ENCODE peak calls at places on chromosomes 6 and 20, in eight cellular contexts. M is brain microvascular endothelial cell; V is DMS153; C is endothelial cell of umbilical vein; P is AG08396; W is left cardiac atrium; T is activated CD8-positive, alpha-beta memory T cell treated with anti-CD3 and anti-CD28 coated beads for 48 hours; X is aorta. O is an unnamed sample.

GRCh38 chr6:55679503-55679902 is 100.5 kb upstream of the HMGCLL1 start:
- DNase-seq in C (no peak), P (no peak), T (no peak), V (no peak), W (no peak), M (no peak), X (no peak), O (no peak)

GRCh38 chr6:32885698-32886286 is 31.8 kb downstream of the PSMB9 start:
- DNase-seq in C (peak), M (no peak), W (no peak), P (peak), X (no peak), T (no peak), V (peak), O (no peak)

GRCh38 chr6:31901415-31901952 is 402 bp downstream of the ZBTB12 start:
- DNase-seq in C (peak), P (peak), X (peak), T (peak), M (peak), W (peak), V (no peak), O (peak)

GRCh38 chr6:125577263-125577662 is 172.2 kb upstream of the HEY2 start:
- DNase-seq in V (no peak), C (no peak), W (no peak), T (no peak), P (no peak), M (no peak), X (no peak), O (no peak)

GRCh38 chr6:31186052-31186734 is 15.7 kb upstream of the POU5F1 start:
- DNase-seq in W (peak), M (no peak), V (no peak), T (no peak), P (no peak), C (no peak), X (peak), O (no peak)

GRCh38 chr6:129901910-129902309 is 40.8 kb upstream of the TMEM244 start:
- DNase-seq in C (no peak), X (no peak), V (no peak), W (no peak), P (no peak), T (no peak), M (peak), O (no peak)

GRCh38 chr6:75084872-75085381 is 120.9 kb downstream of the COL12A1 start:
- DNase-seq in X (no peak), W (peak), T (no peak), V (peak), M (no peak), C (no peak), P (no peak), O (no peak)

GRCh38 chr20:21719592-21720214 is 14.2 kb downstream of the PAX1 start:
- DNase-seq in T (no peak), P (peak), X (no peak), V (peak), C (peak), M (peak), W (no peak), O (peak)

GRCh38 chr20:15902493-15902892 is 670.8 kb downstream of the KIF16B start:
- DNase-seq in T (no peak), C (peak), X (no peak), P (no peak), M (peak), V (no peak), W (no peak), O (peak)

GRCh38 chr20:31826074-31826473 is 6.9 kb downstream of the MYLK2 start:
- DNase-seq in X (no peak), M (no peak), V (no peak), W (no peak), P (no peak), T (no peak), C (no peak), O (no peak)

GRCh38 chr6:32118782-32119628 is 9.0 kb downstream of the ATF6B start:
- DNase-seq in W (peak), C (peak), T (no peak), P (peak), X (peak), M (peak), V (peak), O (peak)

GRCh38 chr6:148892247-148892646 is 145.4 kb downstream of the UST start:
- DNase-seq in X (no peak), C (no peak), W (no peak), V (no peak), T (no peak), M (no peak), P (no peak), O (no peak)

GRCh38 chr20:17557675-17558006 is 12.2 kb upstream of the DSTN start:
- DNase-seq in V (peak), W (no peak), T (no peak), P (peak), X (no peak), M (peak), C (peak), O (no peak)

GRCh38 chr6:149863846-149864577 is at the start of gene LRP11:
- DNase-seq in M (peak), T (peak), V (peak), P (peak), W (peak), X (peak), C (peak), O (peak)

GRCh38 chr20:3000852-3001523 is 42.4 kb upstream of the GNRH2 start:
- DNase-seq in W (no peak), X (no peak), T (no peak), M (peak), V (peak), P (no peak), C (peak), O (peak)

GRCh38 chr20:15811951-15812350 is 761.3 kb downstream of the KIF16B start:
- DNase-seq in X (no peak), M (no peak), P (no peak), W (no peak), V (no peak), T (no peak), C (no peak), O (no peak)

GRCh38 chr20:20614391-20614790 is 98.1 kb downstream of the RALGAPA2 start:
- DNase-seq in W (no peak), T (no peak), X (no peak), C (no peak), V (no peak), P (no peak), M (peak), O (no peak)

GRCh38 chr6:101402618-101403002 is 9.1 kb downstream of the GRIK2 start:
- DNase-seq in V (peak), C (no peak), X (no peak), P (no peak), T (no peak), M (no peak), W (peak), O (no peak)